ENCODE peak calls at places on chromosome 3, in five cellular contexts. L, E, Z, A and R are unnamed samples.

GRCh38 chr3:62128028-62128427 is 245.3 kb downstream of the FEZF2 start:
- DNase-seq in E (no peak), L (no peak), Z (no peak), A (no peak), R (no peak)

GRCh38 chr3:129605593-129606521 is 619 bp downstream of the PLXND1 start:
- DNase-seq in A (peak; percentile 19), E (peak; percentile 68), L (peak; percentile 70), Z (no peak), R (peak; percentile 72)

GRCh38 chr3:160801386-160802118 is 45.5 kb downstream of the PPM1L start:
- DNase-seq in L (no peak), A (peak; percentile 55), E (peak; percentile 73), Z (no peak), R (peak; percentile 75)

GRCh38 chr3:190701096-190701532 is 161.4 kb downstream of the GMNC start:
- DNase-seq in E (peak; percentile 37), L (peak; percentile 41), Z (no peak), A (peak; percentile 73), R (peak; percentile 41)

GRCh38 chr3:29186131-29186599 is 94.7 kb upstream of the RBMS3 start:
- DNase-seq in A (peak; percentile 99), E (no peak), Z (no peak), L (peak; percentile 97), R (peak; percentile 95)

GRCh38 chr3:196965804-196966173 is 2.8 kb downstream of the PIGZ start:
- DNase-seq in E (no peak), Z (no peak), A (no peak), L (no peak), R (no peak)

GRCh38 chr3:141798455-141798854 is 35.2 kb downstream of the GRK7 start:
- DNase-seq in E (peak; percentile 14), Z (no peak), A (no peak), L (peak; percentile 14), R (no peak)

GRCh38 chr3:15359677-15360397 is 27.5 kb upstream of the SH3BP5 start:
- DNase-seq in E (no peak), A (no peak), L (no peak), Z (no peak), R (no peak)

GRCh38 chr3:78737988-78738387 is 1029.8 kb downstream of the ROBO1 start:
- DNase-seq in Z (no peak), A (no peak), E (no peak), L (no peak), R (peak; percentile 11)

GRCh38 chr3:87410110-87410509 is 133.7 kb upstream of the POU1F1 start:
- DNase-seq in E (no peak), Z (no peak), L (no peak), A (peak; percentile 2), R (no peak)

GRCh38 chr3:117003501-117003900 is 293.9 kb downstream of the TUSC7 start:
- DNase-seq in Z (no peak), L (no peak), E (no peak), A (no peak), R (no peak)

GRCh38 chr3:112086018-112086854 is at the start of gene C3orf52:
- DNase-seq in E (peak; percentile 83), L (peak; percentile 86), Z (peak; percentile 90), A (peak; percentile 93), R (peak; percentile 79)

GRCh38 chr3:148757238-148757930 is 59.7 kb downstream of the AGTR1 start:
- DNase-seq in L (peak; percentile 95), E (no peak), Z (no peak), A (peak; percentile 30), R (peak; percentile 82)

GRCh38 chr3:13556937-13557336 is 8.0 kb downstream of the FBLN2 start:
- DNase-seq in Z (no peak), A (no peak), E (no peak), L (no peak), R (no peak)